ENCODE peak calls at places on chromosomes 7 and 10, in six cellular contexts. J is fibroblast of pulmonary artery; X is naive thymus-derived CD4-positive, alpha-beta T cell; H is psoas muscle; Z is thoracic aorta; F is PC-3. L is an unnamed sample.

GRCh38 chr7:107559864-107560263 is 3.9 kb downstream of the COG5 start:
- DNase-seq in X (no peak), F (peak), J (peak), H (no peak), Z (no peak), L (peak)

GRCh38 chr7:121547341-121548092 is 151.4 kb upstream of the FAM3C start:
- DNase-seq in J (peak), X (peak), Z (no peak), H (no peak), F (peak), L (peak)

GRCh38 chr7:152145853-152146466 is 120.5 kb downstream of the GALNT11 start:
- DNase-seq in Z (no peak), J (peak), H (no peak), F (peak), X (peak), L (peak)

GRCh38 chr7:131424219-131424822 is 96.6 kb downstream of the MKLN1 start:
- DNase-seq in H (no peak), J (peak), F (peak), X (peak), Z (no peak), L (peak)

GRCh38 chr7:107659666-107660065 is 962 bp upstream of the SLC26A4 start:
- DNase-seq in Z (no peak), X (no peak), H (no peak), J (peak), F (peak), L (peak)

GRCh38 chr10:124093076-124093773 is at the start of gene CHST15:
- DNase-seq in F (peak), J (peak), H (peak), X (no peak), Z (no peak), L (peak)

GRCh38 chr10:15725603-15726002 is 5.9 kb upstream of the ITGA8 start:
- DNase-seq in H (no peak), J (peak), F (peak), X (no peak), Z (no peak), L (peak)

GRCh38 chr7:130654850-130655249 is 13.7 kb downstream of the COPG2 start:
- DNase-seq in Z (no peak), F (no peak), J (no peak), X (no peak), H (no peak), L (no peak)

GRCh38 chr10:101952196-101952595 is 103.8 kb downstream of the ARMH3 start:
- DNase-seq in H (no peak), X (no peak), J (no peak), Z (no peak), F (no peak), L (peak)

GRCh38 chr7:137563986-137564385 is 220.5 kb upstream of the PTN start:
- DNase-seq in J (no peak), Z (no peak), X (no peak), F (no peak), H (no peak), L (no peak)

GRCh38 chr10:96025566-96025965 is 17.8 kb upstream of the CCNJ start:
- DNase-seq in J (peak), F (peak), H (no peak), X (no peak), Z (no peak), L (no peak)

GRCh38 chr7:140494877-140495276 is 15.6 kb upstream of the MKRN1 start:
- DNase-seq in J (no peak), F (no peak), X (no peak), Z (no peak), H (peak), L (no peak)

DNA sequence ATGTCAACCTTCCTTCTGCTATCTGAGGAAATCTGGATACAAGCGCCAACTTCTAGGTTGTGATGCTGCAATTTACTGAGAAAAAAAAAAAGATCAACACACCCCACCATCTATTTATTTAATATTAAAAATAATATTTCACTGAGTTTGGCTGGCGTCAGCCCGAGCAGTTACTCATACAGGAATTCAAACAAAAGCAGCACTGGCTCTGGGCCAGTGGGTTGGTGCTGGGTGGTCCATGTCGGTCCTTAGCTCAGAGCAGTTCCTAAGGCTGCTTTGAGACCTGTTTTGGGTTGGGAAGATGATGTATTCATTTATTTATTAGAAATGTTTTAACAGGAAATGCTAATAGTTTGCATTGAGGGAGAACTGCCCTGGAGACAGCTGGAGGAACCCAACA is 36.2 kb upstream of the GOT1 start:
- DNase-seq in J (peak), F (no peak), Z (no peak), X (no peak), H (no peak), L (no peak)
- H3K4me3 ChIP-seq in J (no peak), F (no peak), Z (no peak), X (no peak), H (no peak), L (no peak)

GRCh38 chr10:80187465-80188409 is 17.6 kb downstream of the ANXA11 start:
- DNase-seq in X (peak), J (no peak), Z (no peak), H (no peak), F (peak), L (peak)
- H3K4me3 ChIP-seq in X (peak), J (no peak), Z (no peak), H (no peak), F (no peak), L (no peak)

DNA sequence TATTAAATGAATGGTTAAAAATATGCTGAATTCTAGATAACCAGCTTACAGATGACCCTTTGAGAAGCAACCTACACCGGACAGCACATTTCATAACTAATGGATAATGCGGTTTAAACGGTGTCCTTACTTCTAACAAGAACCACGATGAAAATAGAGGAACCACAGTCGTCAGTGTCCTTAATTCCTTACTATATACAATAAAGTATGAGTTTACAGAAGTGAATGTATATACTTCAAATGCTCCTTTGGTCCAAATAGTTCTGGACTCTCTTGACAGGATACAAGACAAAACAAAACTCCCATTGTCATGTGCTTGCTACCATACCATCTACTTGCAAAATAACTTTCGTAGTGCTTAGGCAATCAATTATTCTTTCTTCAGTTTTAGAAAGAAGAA is 2.4 kb downstream of the NAMPT start:
- DNase-seq in F (no peak), J (peak), X (no peak), Z (no peak), H (no peak), L (peak)
- H3K4me3 ChIP-seq in F (peak), J (peak), X (no peak), Z (peak), H (peak), L (peak)

DNA sequence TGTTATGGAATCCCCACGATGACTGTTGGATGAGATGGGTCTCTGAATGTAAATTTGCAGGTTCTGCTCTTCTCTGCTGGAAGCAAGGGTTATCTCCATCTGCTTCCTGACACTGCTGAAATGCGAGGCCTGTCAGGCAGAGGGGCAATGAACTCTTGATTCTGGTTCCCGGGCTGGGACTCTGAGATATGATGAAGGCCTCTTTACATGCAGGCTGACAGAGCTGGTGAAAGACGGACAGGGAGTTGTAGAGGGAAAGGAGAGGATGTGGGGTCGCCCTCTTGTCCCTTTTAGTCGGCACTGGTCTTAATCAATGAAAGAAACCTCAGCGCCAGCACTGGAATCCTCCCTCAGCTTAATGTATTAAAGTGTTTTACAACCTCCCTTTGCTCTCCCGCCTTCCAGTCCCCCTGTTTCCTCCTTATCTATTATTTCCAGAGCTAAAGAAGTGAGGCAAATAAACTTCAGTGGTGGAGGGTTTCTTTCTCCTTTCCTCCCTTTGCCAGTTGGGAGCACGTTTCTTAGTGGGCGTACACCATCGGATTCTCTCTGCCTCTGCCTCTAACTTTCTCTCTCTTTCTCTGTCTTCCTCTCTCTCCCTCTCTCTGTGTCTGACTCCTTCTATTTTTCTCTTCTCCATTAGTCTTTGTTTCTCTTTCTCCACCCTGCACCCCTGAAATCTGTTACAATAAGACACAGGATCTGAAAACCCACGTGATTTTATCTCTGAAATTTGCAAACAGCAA is 145.6 kb downstream of the BAMBI start:
- DNase-seq in J (no peak), H (no peak), X (no peak), Z (no peak), F (no peak), L (peak)
- H3K4me3 ChIP-seq in J (no peak), H (no peak), X (no peak), Z (no peak), F (no peak), L (no peak)

GRCh38 chr10:68406815-68407585 is at the start of gene RUFY2:
- DNase-seq in J (peak), H (peak), X (peak), Z (peak), F (peak), L (peak)
- H3K4me3 ChIP-seq in J (peak), H (peak), X (peak), Z (peak), F (peak), L (peak)

GRCh38 chr10:22433875-22434274 is 88.6 kb downstream of the SPAG6 start:
- DNase-seq in X (no peak), J (peak), H (no peak), F (peak), Z (no peak), L (peak)

GRCh38 chr10:22436893-22437619 is 91.8 kb downstream of the SPAG6 start:
- DNase-seq in Z (peak), J (peak), H (peak), X (peak), F (peak), L (peak)

GRCh38 chr10:22436526-22436892 is 91.2 kb downstream of the SPAG6 start:
- DNase-seq in J (no peak), X (no peak), F (no peak), H (no peak), Z (no peak), L (no peak)

GRCh38 chr10:22434521-22434920 is 89.2 kb downstream of the SPAG6 start:
- DNase-seq in Z (no peak), F (peak), H (no peak), J (no peak), X (no peak), L (no peak)

DNA sequence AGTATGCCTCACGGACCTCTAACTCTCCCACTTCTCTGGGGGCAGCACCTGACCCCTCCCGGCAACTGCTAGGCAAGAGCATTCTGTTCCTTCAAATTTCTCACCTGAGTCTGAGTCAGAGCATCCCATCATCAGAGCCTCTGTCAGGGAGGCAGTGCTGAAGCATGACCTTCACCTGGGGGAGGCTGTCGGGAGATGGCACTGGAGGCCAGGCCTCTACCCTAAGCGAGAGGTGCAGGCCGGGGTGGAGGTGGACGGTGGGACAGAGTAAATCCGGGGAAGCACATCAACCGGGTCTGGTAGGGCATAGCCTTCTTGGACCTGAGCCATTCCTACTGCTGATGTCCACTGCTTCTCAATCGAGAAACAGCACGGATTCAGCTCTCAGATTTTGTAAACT is 90.4 kb downstream of the SPAG6 start:
- DNase-seq in Z (no peak), F (peak), X (no peak), H (no peak), J (no peak), L (no peak)
- H3K4me3 ChIP-seq in Z (no peak), F (peak), X (no peak), H (no peak), J (no peak), L (no peak)

GRCh38 chr7:91007371-91007770 is 256.9 kb upstream of the FZD1 start:
- DNase-seq in J (no peak), Z (no peak), X (no peak), F (no peak), H (no peak), L (no peak)
- H3K4me3 ChIP-seq in J (no peak), Z (no peak), X (no peak), F (no peak), H (no peak), L (no peak)

GRCh38 chr10:132681858-132682755 is 103.8 kb downstream of the NKX6-2 start:
- DNase-seq in F (no peak), X (no peak), J (no peak), Z (no peak), H (peak), L (no peak)
- H3K4me3 ChIP-seq in F (no peak), X (no peak), J (no peak), Z (no peak), H (no peak), L (no peak)

DNA sequence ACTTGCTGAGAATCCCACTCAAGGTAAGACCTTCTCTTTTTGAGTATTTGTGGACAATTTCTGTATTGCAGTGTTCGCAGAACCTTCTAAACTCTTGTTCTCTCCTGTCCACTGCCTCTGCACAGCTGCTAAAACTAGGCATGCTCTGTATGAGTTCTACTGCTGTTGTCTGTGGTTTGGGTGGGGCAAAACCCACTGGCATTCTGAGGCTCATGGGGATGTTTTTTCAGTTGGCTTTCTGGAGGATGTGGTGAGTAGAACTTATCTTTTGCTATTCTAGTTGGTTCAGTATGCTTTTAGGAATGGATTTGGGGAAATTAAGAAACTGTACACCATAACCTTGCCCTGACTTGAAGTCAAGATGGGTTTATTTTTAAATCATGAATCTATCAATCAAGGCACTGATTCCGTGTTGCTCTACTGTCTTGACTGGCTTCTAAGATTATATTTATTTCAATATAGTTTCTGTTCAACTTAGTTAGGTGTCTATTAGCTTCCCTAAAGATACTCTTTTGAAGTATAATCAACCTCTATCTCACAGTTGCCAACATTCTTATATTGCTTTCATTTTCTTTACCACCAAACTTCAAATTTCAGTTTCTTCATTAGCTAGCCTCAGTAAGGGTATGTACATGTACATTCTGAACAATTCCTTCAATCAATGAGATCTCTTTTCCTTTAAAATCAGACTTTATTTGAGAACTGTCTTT is 25.0 kb upstream of the C1GALT1 start:
- DNase-seq in F (peak), X (peak), H (no peak), Z (no peak), J (peak), L (peak)
- H3K4me3 ChIP-seq in F (no peak), X (peak), H (no peak), Z (no peak), J (no peak), L (no peak)

GRCh38 chr7:37342170-37342569 is 106.5 kb downstream of the ELMO1 start:
- DNase-seq in F (no peak), X (no peak), J (no peak), Z (no peak), H (no peak), L (no peak)
- H3K4me3 ChIP-seq in F (no peak), X (peak), J (no peak), Z (peak), H (peak), L (no peak)